ENCODE peak calls at places on chromosomes 12 and 14, in nine cellular contexts. O is activated CD4-positive, alpha-beta T cell treated with anti-CD3 and anti-CD28 coated beads for 1 hour; L is T-helper 1 cell; X is nucleus accumbens; F is GM03348; W is thoracic aorta; N is activated T-helper 1 cell treated with anti-CD3 and anti-CD28 coated beads, Interleukin-2, amount 50 U/mL, for 16 hours; U is hippocampal formation; A is NCI-H510A treated with DMSO at 0.1 percent for 48 hours. C is an unnamed sample.

GRCh38 chr14:64788706-64789105 is 84.5 kb downstream of the PLEKHG3 start:
- DNase-seq in W (no peak), U (no peak), O (no peak), A (no peak), X (no peak), F (peak), L (no peak), N (no peak), C (no peak)

GRCh38 chr12:12273291-12273957 is 6.6 kb upstream of the LRP6 start:
- DNase-seq in W (no peak), N (no peak), A (no peak), X (no peak), U (no peak), O (no peak), L (no peak), F (no peak), C (no peak)

GRCh38 chr14:34538871-34539406 is 562 bp downstream of the EAPP start:
- DNase-seq in U (no peak), N (no peak), L (no peak), X (no peak), W (no peak), A (no peak), F (no peak), O (no peak), C (no peak)

GRCh38 chr14:100535287-100536131 is 51.7 kb downstream of the BEGAIN start:
- DNase-seq in L (no peak), N (no peak), X (no peak), W (no peak), A (no peak), U (no peak), F (no peak), O (peak), C (no peak)

GRCh38 chr12:116650062-116650461 is 87.8 kb downstream of the SPRING1 start:
- DNase-seq in W (no peak), N (no peak), L (no peak), A (no peak), X (no peak), O (no peak), U (no peak), F (peak), C (no peak)

GRCh38 chr12:124454735-124455134 is 112.7 kb downstream of the NCOR2 start:
- DNase-seq in F (no peak), O (no peak), W (no peak), X (no peak), L (no peak), N (no peak), U (no peak), A (no peak), C (no peak)

GRCh38 chr12:82627799-82628198 is 58.9 kb upstream of the TMTC2 start:
- DNase-seq in W (no peak), F (peak), A (peak), N (no peak), O (no peak), X (no peak), L (no peak), U (no peak), C (no peak)

GRCh38 chr12:104991565-104992128 is 5.5 kb downstream of the NOPCHAP1 start:
- DNase-seq in A (no peak), X (no peak), N (no peak), O (no peak), F (no peak), L (no peak), U (no peak), W (no peak), C (no peak)

GRCh38 chr12:90027041-90027440 is 318.4 kb upstream of the ATP2B1 start:
- DNase-seq in W (no peak), L (no peak), U (no peak), A (no peak), O (no peak), F (no peak), N (no peak), X (no peak), C (no peak)

GRCh38 chr14:32366256-32366655 is 37.2 kb downstream of the AKAP6 start:
- DNase-seq in O (no peak), A (no peak), U (peak), L (no peak), F (peak), N (no peak), X (peak), W (no peak), C (peak)

GRCh38 chr12:56635539-56636117 is 5.5 kb upstream of the BAZ2A start:
- DNase-seq in U (no peak), F (no peak), L (peak), X (no peak), A (no peak), W (no peak), N (no peak), O (no peak), C (no peak)

GRCh38 chr12:119302334-119303132 is 32.0 kb upstream of the CCDC60 start:
- DNase-seq in A (no peak), X (no peak), N (no peak), F (no peak), O (no peak), W (no peak), U (peak), L (no peak), C (no peak)

GRCh38 chr12:96249196-96250118 is 55.3 kb downstream of the ELK3 start:
- DNase-seq in A (no peak), X (no peak), N (no peak), O (no peak), L (no peak), F (no peak), W (no peak), U (no peak), C (no peak)

GRCh38 chr14:31582286-31582691 is 21.1 kb downstream of the NUBPL start:
- DNase-seq in N (no peak), X (no peak), O (no peak), F (peak), W (no peak), L (no peak), U (no peak), A (no peak), C (no peak)

GRCh38 chr12:45051490-45052105 is 699 bp upstream of the DBX2 start:
- DNase-seq in W (no peak), X (no peak), A (no peak), O (no peak), U (no peak), N (no peak), F (no peak), L (no peak), C (no peak)

GRCh38 chr12:30782316-30783173 is 27.8 kb upstream of the CAPRIN2 start:
- DNase-seq in F (no peak), L (no peak), W (no peak), A (no peak), U (no peak), O (no peak), X (no peak), N (no peak), C (no peak)

GRCh38 chr12:120483621-120484020 is 12.3 kb upstream of the DYNLL1 start:
- DNase-seq in A (no peak), W (no peak), F (no peak), N (no peak), O (no peak), U (no peak), X (no peak), L (no peak), C (no peak)

GRCh38 chr14:50762001-50762930 is 68.7 kb downstream of the NIN start:
- DNase-seq in W (no peak), N (no peak), X (no peak), U (no peak), F (peak), O (no peak), L (no peak), A (no peak), C (no peak)

GRCh38 chr14:106286697-106287290 is 760.4 kb downstream of the TMEM121 start:
- DNase-seq in L (no peak), W (no peak), F (no peak), N (no peak), U (no peak), X (no peak), A (no peak), O (no peak), C (no peak)

GRCh38 chr12:131642101-131642540 is 68.8 kb upstream of the SFSWAP start:
- DNase-seq in F (peak), W (no peak), L (no peak), O (no peak), U (no peak), N (no peak), X (no peak), A (no peak), C (no peak)

GRCh38 chr12:43776498-43776897 is 17.7 kb downstream of the IRAK4 start:
- DNase-seq in F (peak), W (no peak), U (no peak), L (no peak), X (no peak), N (no peak), A (no peak), O (no peak), C (no peak)

GRCh38 chr12:104480012-104480411 is 23.3 kb downstream of the CHST11 start:
- DNase-seq in N (no peak), W (no peak), L (no peak), O (no peak), F (no peak), X (no peak), U (no peak), A (no peak), C (no peak)

GRCh38 chr14:98962118-98962517 is 309.9 kb downstream of the BCL11B start:
- DNase-seq in F (no peak), W (no peak), U (no peak), A (no peak), L (no peak), O (no peak), N (no peak), X (no peak), C (no peak)

GRCh38 chr12:22578328-22578727 is 34.0 kb upstream of the C2CD5 start:
- DNase-seq in U (no peak), O (no peak), X (no peak), A (peak), F (no peak), N (no peak), W (no peak), L (no peak), C (no peak)

GRCh38 chr14:76995279-76996035 is 33.1 kb downstream of the IRF2BPL start:
- DNase-seq in A (no peak), U (no peak), F (no peak), L (no peak), N (no peak), X (no peak), O (no peak), W (no peak), C (no peak)

GRCh38 chr12:97568336-97569180 is 106.0 kb downstream of the RMST start:
- DNase-seq in O (no peak), A (peak), L (no peak), W (no peak), F (no peak), U (no peak), X (no peak), N (no peak), C (no peak)

GRCh38 chr14:104757681-104758392 is 4.9 kb downstream of the SIVA1 start:
- DNase-seq in X (no peak), W (no peak), U (no peak), N (no peak), F (no peak), L (no peak), A (no peak), O (no peak), C (no peak)

C was measured in frontal cortex.